ENCODE peak calls at places on chromosome 22, in eight cellular contexts. W is amygdala; C is T47D; B is transverse colon; X is fibroblast of mammary gland; N is NB4; Z is kidney epithelial cell; S is stimulated activated naive B cell treated with anti-CD40 and anti-IgM and Interleukin-4, amounts not matched to agents 10 μg/mL and 1 μg/mL and 100 μg/mL, for 72 hours. I is an unnamed sample.

GRCh38 chr22:40116496-40117200 is 61.1 kb upstream of the TNRC6B start:
- DNase-seq in W (no peak), C (no peak), B (no peak), X (no peak), N (no peak), Z (no peak), S (no peak), I (no peak)

GRCh38 chr22:27148886-27149470 is 491.6 kb downstream of the MIAT start:
- DNase-seq in W (no peak), C (no peak), B (no peak), X (no peak), N (no peak), Z (no peak), S (no peak), I (no peak)

GRCh38 chr22:48953830-48954229 is 873.8 kb downstream of the BRD1 start:
- DNase-seq in W (no peak), C (no peak), B (no peak), X (no peak), N (no peak), Z (no peak), S (no peak), I (no peak)

GRCh38 chr22:46473021-46473779 is 64.2 kb downstream of the CELSR1 start:
- DNase-seq in W (no peak), C (no peak), B (no peak), X (no peak), N (no peak), Z (no peak), S (no peak), I (no peak)

GRCh38 chr22:37179126-37179470 is 8.9 kb downstream of the C1QTNF6 start:
- DNase-seq in W (no peak), C (no peak), B (no peak), X (no peak), N (no peak), Z (no peak), S (no peak), I (no peak)

GRCh38 chr22:50702821-50703725 is 30.4 kb downstream of the SHANK3 start:
- DNase-seq in W (no peak), C (no peak), B (no peak), X (no peak), N (no peak), Z (no peak), S (no peak), I (no peak)

GRCh38 chr22:19805821-19806212 is 45.2 kb downstream of the TBX1 start:
- DNase-seq in W (no peak), C (no peak), B (peak), X (no peak), N (no peak), Z (peak), S (no peak), I (no peak)

GRCh38 chr22:32050678-32051515 is 7.8 kb downstream of the SLC5A1 start:
- DNase-seq in W (no peak), C (no peak), B (no peak), X (peak), N (peak), Z (peak), S (no peak), I (no peak)

GRCh38 chr22:32318361-32318760 is 39.3 kb upstream of the RFPL3 start:
- DNase-seq in W (no peak), C (no peak), B (no peak), X (no peak), N (no peak), Z (no peak), S (no peak), I (no peak)

GRCh38 chr22:49905465-49905864 is 12.8 kb downstream of the ALG12 start:
- DNase-seq in W (no peak), C (no peak), B (no peak), X (no peak), N (no peak), Z (no peak), S (no peak), I (no peak)

GRCh38 chr22:27850000-27850465 is 48.5 kb upstream of the MN1 start:
- DNase-seq in W (no peak), C (no peak), B (no peak), X (no peak), N (no peak), Z (no peak), S (no peak), I (no peak)

GRCh38 chr22:24421428-24421931 is 5.9 kb upstream of the ADORA2A start:
- DNase-seq in W (no peak), C (no peak), B (no peak), X (no peak), N (peak), Z (no peak), S (no peak), I (no peak)

GRCh38 chr22:20595461-20595860 is 88.1 kb downstream of the MED15 start:
- DNase-seq in W (no peak), C (no peak), B (no peak), X (no peak), N (no peak), Z (no peak), S (no peak), I (no peak)

GRCh38 chr22:24803064-24803542 is 2.9 kb upstream of the SGSM1 start:
- DNase-seq in W (no peak), C (peak), B (peak), X (peak), N (peak), Z (no peak), S (no peak), I (no peak)

GRCh38 chr22:36884314-36885158 is 23.7 kb downstream of the NCF4 start:
- DNase-seq in W (no peak), C (no peak), B (no peak), X (no peak), N (no peak), Z (no peak), S (no peak), I (no peak)

GRCh38 chr22:48896766-48897637 is 930.7 kb downstream of the BRD1 start:
- DNase-seq in W (no peak), C (no peak), B (no peak), X (no peak), N (peak), Z (no peak), S (no peak), I (no peak)

GRCh38 chr22:44963055-44963454 is 46.8 kb downstream of the PHF21B start:
- DNase-seq in W (no peak), C (no peak), B (no peak), X (no peak), N (no peak), Z (no peak), S (no peak), I (no peak)

GRCh38 chr22:42528591-42529307 is 9.2 kb upstream of the RRP7A start:
- DNase-seq in W (no peak), C (no peak), B (no peak), X (no peak), N (no peak), Z (no peak), S (no peak), I (peak)